ENCODE peak calls at places on chromosome 9, in eight cellular contexts. H is suprapubic skin, M is cardiac muscle cell, L is spleen, I is upper lobe of right lung, S is A549, O is neural progenitor cell, K is adrenal gland. Z is an unnamed sample. For H3K9me3 and H3K4me1, the result is how much of the 10 kb centered on the place peaks cover.

GRCh38 chr9:78118742-78119473 is 87.3 kb upstream of the GNAQ start:
- DNase-seq in H (no peak), M (peak), L (no peak), I (no peak), S (no peak), O (no peak), K (no peak), Z (peak)

GRCh38 chr9:14766299-14766698 is 43.8 kb upstream of the CER1 start:
- DNase-seq in H (no peak), M (no peak), L (no peak), I (no peak), S (no peak), O (no peak), K (no peak), Z (no peak)

GRCh38 chr9:82382887-82383616 is 394.5 kb downstream of the SPATA31D1 start:
- DNase-seq in H (no peak), M (no peak), L (no peak), I (no peak), S (no peak), O (peak), K (no peak), Z (no peak)

GRCh38 chr9:92384373-92384772 is 20.0 kb downstream of the OGN start:
- DNase-seq in H (no peak), M (no peak), L (no peak), I (no peak), S (no peak), O (no peak), K (no peak), Z (peak)

GRCh38 chr9:133263557-133263956 is 11.4 kb downstream of the ABO start:
- DNase-seq in H (peak), M (no peak), L (no peak), I (no peak), S (no peak), O (no peak), K (no peak), Z (no peak)

GRCh38 chr9:73053543-73053942 is 98.1 kb upstream of the ANXA1 start:
- DNase-seq in H (no peak), M (no peak), L (no peak), I (no peak), S (no peak), O (no peak), K (no peak), Z (no peak)

GRCh38 chr9:129221233-129221632 is 43.2 kb upstream of the IER5L start:
- DNase-seq in H (no peak), M (no peak), L (no peak), I (no peak), S (no peak), O (no peak), K (peak), Z (no peak)

GRCh38 chr9:35658894-35659220 is 765 bp downstream of the CCDC107 start:
- DNase-seq in H (no peak), M (peak), L (no peak), I (no peak), S (no peak), O (peak), K (no peak), Z (peak)

GRCh38 chr9:34603610-34604231 is 8.2 kb downstream of the RPP25L start:
- DNase-seq in H (no peak), M (peak), L (peak), I (peak), S (peak), O (peak), K (peak), Z (peak)

GRCh38 chr9:106866243-106866642 is 3.3 kb downstream of the ZNF462 start:
- DNase-seq in H (no peak), M (no peak), L (no peak), I (no peak), S (no peak), O (no peak), K (no peak), Z (no peak)

GRCh38 chr9:88949961-88950340 is 41.3 kb upstream of the S1PR3 start:
- DNase-seq in H (no peak), M (no peak), L (no peak), I (no peak), S (no peak), O (no peak), K (no peak), Z (peak)

GRCh38 chr9:4596165-4596922 is 65.8 kb upstream of the PLPP6 start:
- DNase-seq in H (no peak), M (no peak), L (no peak), I (no peak), S (no peak), O (peak), K (no peak), Z (no peak)

GRCh38 chr9:124507880-124508432 is 757 bp upstream of the NR5A1 start:
- DNase-seq in H (no peak), M (no peak), L (no peak), I (no peak), S (no peak), O (no peak), K (no peak), Z (no peak)

GRCh38 chr9:84436386-84437114 is 96.0 kb upstream of the SLC28A3 start:
- DNase-seq in H (no peak), M (peak), L (no peak), I (no peak), S (no peak), O (no peak), K (no peak), Z (no peak)

GRCh38 chr9:2596003-2596402 is 25.6 kb upstream of the VLDLR start:
- DNase-seq in H (no peak), M (no peak), L (no peak), I (no peak), S (no peak), O (no peak), K (no peak), Z (no peak)

GRCh38 chr9:214488-215448 is at the start of gene DOCK8:
- DNase-seq in H (peak), M (peak), L (peak), I (peak), S (peak), O (peak), K (peak), Z (peak)

GRCh38 chr9:122005597-122005996 is 87.5 kb downstream of the TTLL11 start:
- DNase-seq in H (no peak), M (peak), L (no peak), I (no peak), S (peak), O (peak), K (no peak), Z (peak)

GRCh38 chr9:115775669-115776068 is 377.9 kb upstream of the PAPPA start:
- DNase-seq in H (no peak), M (no peak), L (no peak), I (no peak), S (no peak), O (peak), K (no peak), Z (no peak)

GRCh38 chr9:118575341-118576070 is 793.7 kb downstream of the BRINP1 start:
- DNase-seq in H (no peak), M (peak), L (no peak), I (no peak), S (no peak), O (no peak), K (no peak), Z (no peak)

GRCh38 chr9:112097712-112098688 is 77.1 kb downstream of the SUSD1 start:
- DNase-seq in H (no peak), M (peak), L (peak), I (no peak), S (peak), O (peak), K (peak), Z (peak)

GRCh38 chr9:129281506-129282145 is 103.6 kb upstream of the IER5L start:
- DNase-seq in H (peak), M (no peak), L (peak), I (peak), S (no peak), O (no peak), K (no peak), Z (no peak)

GRCh38 chr9:94085062-94085639 is 887 bp downstream of the PTPDC1 start:
- DNase-seq in H (no peak), M (peak), L (no peak), I (no peak), S (no peak), O (no peak), K (no peak), Z (peak)

GRCh38 chr9:127319366-127320121 is 55.0 kb downstream of the GARNL3 start:
- DNase-seq in H (no peak), M (no peak), L (no peak), I (no peak), S (no peak), O (no peak), K (no peak), Z (no peak)

GRCh38 chr9:5470122-5470521 is 19.8 kb downstream of the CD274 start:
- DNase-seq in H (no peak), M (no peak), L (no peak), I (no peak), S (no peak), O (no peak), K (no peak), Z (peak)

GRCh38 chr9:2876726-2877125 is 32.8 kb upstream of the PUM3 start:
- DNase-seq in H (no peak), M (no peak), L (no peak), I (no peak), S (no peak), O (no peak), K (no peak), Z (no peak)

GRCh38 chr9:89923961-89924504 is 319.2 kb downstream of the GADD45G start:
- DNase-seq in H (peak), M (no peak), L (no peak), I (no peak), S (no peak), O (no peak), K (peak), Z (peak)

GRCh38 chr9:122309861-122310260 is 45.2 kb downstream of the MRRF start:
- DNase-seq in H (no peak), M (no peak), L (no peak), I (no peak), S (no peak), O (no peak), K (no peak), Z (no peak)

GRCh38 chr9:37301369-37302172 is 120.9 kb upstream of the GRHPR start:
- DNase-seq in H (no peak), M (no peak), L (no peak), I (no peak), S (no peak), O (no peak), K (no peak), Z (no peak)

GRCh38 chr9:126550891-126551351 is 62.8 kb upstream of the LMX1B start:
- DNase-seq in H (no peak), M (no peak), L (peak), I (peak), S (no peak), O (no peak), K (no peak), Z (no peak)

GRCh38 chr9:5922192-5922591 is 31.5 kb downstream of the MLANA start:
- DNase-seq in H (no peak), M (no peak), L (no peak), I (no peak), S (no peak), O (no peak), K (no peak), Z (no peak)

GRCh38 chr9:16192403-16193017 is 639.7 kb downstream of the CCDC171 start:
- DNase-seq in H (no peak), M (peak), L (no peak), I (no peak), S (no peak), O (no peak), K (no peak), Z (peak)

GRCh38 chr9:972512-973294 is 3.8 kb upstream of the DMRT3 start:
- DNase-seq in H (no peak), M (no peak), L (no peak), I (no peak), S (no peak), O (peak), K (no peak), Z (no peak)

GRCh38 chr9:116154334-116154975 is 864 bp downstream of the PAPPA start:
- DNase-seq in H (no peak), M (peak), L (peak), I (peak), S (no peak), O (peak), K (no peak), Z (no peak)

GRCh38 chr9:77546391-77546790 is 101.7 kb downstream of the GNA14 start:
- DNase-seq in H (no peak), M (no peak), L (no peak), I (no peak), S (no peak), O (no peak), K (no peak), Z (no peak)

GRCh38 chr9:21974542-21975409 is 19.4 kb downstream of the CDKN2A start:
- DNase-seq in H (no peak), M (peak), L (peak), I (no peak), S (no peak), O (peak), K (peak), Z (no peak)

GRCh38 chr9:31958572-31958971 is 425.9 kb upstream of the ACO1 start:
- DNase-seq in H (no peak), M (no peak), L (no peak), I (no peak), S (no peak), O (no peak), K (no peak), Z (no peak)
- H3K9me3 ChIP-seq in H (under half), M (under half), L (half or more), I (under half), S (under half), O (under half), K (under half), Z (under half)

DNA sequence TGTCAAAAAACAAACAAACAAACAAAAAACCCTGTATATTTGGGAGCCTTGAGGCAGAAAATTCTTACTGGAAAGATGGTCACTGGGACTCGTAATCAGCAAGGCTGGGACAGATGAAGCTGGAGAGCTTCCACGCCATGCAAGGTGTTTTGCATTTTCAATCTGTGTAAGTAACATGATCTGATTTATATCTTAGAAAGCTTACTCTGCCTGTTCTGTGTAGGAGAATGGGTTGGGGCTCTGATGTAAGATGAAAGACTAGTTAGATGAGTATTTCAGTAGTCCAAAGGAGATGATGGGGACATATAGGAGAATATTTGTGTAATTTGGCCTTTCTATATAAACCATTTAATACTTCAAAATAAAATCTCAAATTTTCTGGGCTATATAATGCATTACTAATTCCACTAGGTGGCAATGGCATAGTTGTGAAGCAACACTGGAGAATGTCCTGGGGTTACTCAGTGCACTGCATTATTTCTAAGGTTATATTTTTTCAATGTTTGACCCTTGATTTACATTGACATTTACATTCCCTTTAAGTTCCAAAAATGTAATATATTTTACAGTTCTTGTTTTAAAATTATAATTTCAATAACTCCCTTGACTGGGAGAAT is 21.9 kb upstream of the FSD1L start:
- DNase-seq in H (no peak), M (peak), L (no peak), I (no peak), S (peak), O (no peak), K (no peak), Z (peak)
- TF ChIP-seq CTCF in H (no peak), M (peak), L (no peak), I (peak), S (peak), O (peak), K (peak), Z (peak)

GRCh38 chr9:114390952-114391351 is 3.2 kb upstream of the AKNA start:
- DNase-seq in H (no peak), M (no peak), L (no peak), I (no peak), S (no peak), O (no peak), K (no peak), Z (no peak)
- H3K4me1 ChIP-seq in H (half or more), M (under half), L (half or more), I (half or more), S (under half), O (under half), K (half or more), Z (under half)

GRCh38 chr9:96758845-96759673 is 18.8 kb downstream of the ZNF510 start:
- DNase-seq in H (no peak), M (peak), L (no peak), I (no peak), S (no peak), O (no peak), K (no peak), Z (no peak)
- H3K9me3 ChIP-seq in H (half or more), M (under half), L (half or more), I (half or more), S (half or more), O (half or more), K (under half), Z (under half)

DNA sequence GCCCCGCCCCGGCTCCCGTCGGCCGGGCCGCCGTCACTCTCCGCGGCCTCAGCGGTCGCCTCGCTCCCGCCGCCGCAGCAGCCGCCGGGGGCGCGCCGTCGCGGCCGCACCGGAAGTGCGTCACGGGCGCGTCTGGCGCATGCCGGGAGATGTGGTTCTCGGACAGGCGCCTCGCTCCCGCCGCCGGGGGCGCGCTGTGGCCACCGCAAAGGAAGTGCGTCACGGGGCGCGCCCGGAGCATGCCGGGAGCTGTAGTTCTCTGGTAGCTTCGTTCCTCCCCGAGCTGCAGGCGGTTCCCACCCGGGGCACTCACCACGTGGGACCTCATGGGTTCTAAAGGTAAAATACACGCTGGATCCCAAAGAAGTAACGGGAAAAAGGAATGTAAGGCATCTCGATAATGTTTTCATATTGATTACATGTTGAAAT is at the start of gene UBAC1:
- DNase-seq in H (peak), M (peak), L (peak), I (peak), S (peak), O (peak), K (peak), Z (peak)
- TF ChIP-seq CTCF in H (peak), M (no peak), L (peak), I (peak), S (peak), O (peak), K (peak), Z (no peak)